ENCODE peak calls at places on chromosomes 4 and X, in four cellular contexts. E is H1, L is K562, Y is HepG2. A is an unnamed sample.

GRCh38 chr4:1011022-1011694 is at the start of gene FGFRL1:
- DNase-seq in E (peak), L (peak), Y (peak), A (peak)

GRCh38 chr4:41509411-41510008 is 28.4 kb upstream of the LIMCH1 start:
- DNase-seq in E (no peak), L (no peak), Y (no peak), A (no peak)

GRCh38 chr4:173111031-173111430 is 57.6 kb upstream of the GALNT7 start:
- DNase-seq in E (no peak), L (no peak), Y (no peak), A (no peak)

GRCh38 chrX:154696328-154697045 is 43.1 kb upstream of the CTAG2 start:
- DNase-seq in E (no peak), L (no peak), Y (no peak), A (peak)

GRCh38 chr4:148007303-148007702 is 275.4 kb downstream of the ARHGAP10 start:
- DNase-seq in E (no peak), L (peak), Y (no peak), A (peak)

GRCh38 chr4:613126-613525 is 12.2 kb upstream of the PDE6B start:
- DNase-seq in E (no peak), L (no peak), Y (no peak), A (no peak)

GRCh38 chr4:74640111-74640903 is 154.0 kb downstream of the BTC start:
- DNase-seq in E (no peak), L (no peak), Y (no peak), A (no peak)

GRCh38 chr4:168566736-168567135 is 69.9 kb downstream of the PALLD start:
- DNase-seq in E (no peak), L (no peak), Y (no peak), A (no peak)

GRCh38 chr4:4693258-4693657 is 151.4 kb upstream of the STX18 start:
- DNase-seq in E (no peak), L (no peak), Y (peak), A (no peak)

GRCh38 chrX:80174925-80175574 is 160.5 kb downstream of the TBX22 start:
- DNase-seq in E (no peak), L (no peak), Y (no peak), A (no peak)

GRCh38 chr4:53866055-53866454 is 198.3 kb downstream of the CHIC2 start:
- DNase-seq in E (no peak), L (no peak), Y (no peak), A (no peak)

GRCh38 chr4:89283975-89284556 is 23.5 kb downstream of the GPRIN3 start:
- DNase-seq in E (no peak), L (no peak), Y (no peak), A (no peak)

GRCh38 chrX:54807524-54808108 is at the start of gene MAGED2:
- DNase-seq in E (no peak), L (peak), Y (no peak), A (no peak)

GRCh38 chr4:42819863-42820514 is 72.5 kb upstream of the GRXCR1 start:
- DNase-seq in E (no peak), L (no peak), Y (no peak), A (no peak)

GRCh38 chrX:94053575-94053974 is 379.6 kb downstream of the FAM133A start:
- DNase-seq in E (no peak), L (no peak), Y (no peak), A (no peak)

GRCh38 chr4:128863314-128864075 is 54.0 kb downstream of the JADE1 start:
- DNase-seq in E (peak), L (peak), Y (peak), A (peak)

GRCh38 chrX:70755850-70756249 is 152.7 kb downstream of the TEX11 start:
- DNase-seq in E (peak), L (no peak), Y (no peak), A (no peak)

GRCh38 chr4:68361146-68361589 is 11.3 kb upstream of the YTHDC1 start:
- DNase-seq in E (no peak), L (no peak), Y (peak), A (no peak)

GRCh38 chr4:123463869-123464268 is 67.3 kb downstream of the SPRY1 start:
- DNase-seq in E (no peak), L (no peak), Y (no peak), A (no peak)

GRCh38 chrX:34877451-34877850 is 65.1 kb upstream of the FAM47B start:
- DNase-seq in E (no peak), L (no peak), Y (no peak), A (no peak)

GRCh38 chr4:6115342-6115741 is 85.0 kb downstream of the JAKMIP1 start:
- DNase-seq in E (no peak), L (no peak), Y (no peak), A (no peak)

GRCh38 chr4:6113641-6114040 is 86.7 kb downstream of the JAKMIP1 start:
- DNase-seq in E (no peak), L (no peak), Y (no peak), A (no peak)

GRCh38 chr4:6115746-6116586 is 84.4 kb downstream of the JAKMIP1 start:
- DNase-seq in E (no peak), L (no peak), Y (no peak), A (no peak)

GRCh38 chr4:6114181-6114580 is 86.2 kb downstream of the JAKMIP1 start:
- DNase-seq in E (no peak), L (no peak), Y (no peak), A (no peak)

GRCh38 chr4:6114601-6115000 is 85.7 kb downstream of the JAKMIP1 start:
- DNase-seq in E (no peak), L (no peak), Y (no peak), A (no peak)
- TF ChIP-seq CHD2 in E (no peak), L (no peak), Y (no peak), A (no peak)

GRCh38 chr4:61220556-61220955 is 20.4 kb downstream of the ADGRL3 start:
- DNase-seq in E (no peak), L (no peak), Y (no peak), A (no peak)

GRCh38 chr4:61224573-61224972 is 24.4 kb downstream of the ADGRL3 start:
- DNase-seq in E (no peak), L (no peak), Y (no peak), A (no peak)

DNA sequence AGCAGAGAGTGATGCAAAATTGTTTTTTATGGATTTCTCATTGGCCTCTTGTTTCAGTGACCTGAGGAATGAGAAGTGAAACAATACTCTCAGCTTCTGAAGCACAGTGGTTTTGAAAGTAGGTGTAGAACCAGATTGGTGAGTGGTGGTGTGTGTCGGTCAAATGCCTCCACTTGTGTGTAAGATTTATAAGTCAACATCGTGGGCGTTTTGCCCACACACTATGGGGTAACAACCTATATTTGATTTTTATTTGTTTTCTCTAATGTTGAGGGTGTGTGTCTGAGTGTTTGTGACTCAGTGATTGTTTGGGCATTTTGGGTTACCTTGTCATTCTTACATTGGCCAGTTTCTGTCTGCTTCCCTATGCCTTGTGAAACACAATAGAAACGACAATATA is 23.3 kb downstream of the ADGRL3 start:
- DNase-seq in E (no peak), L (no peak), Y (no peak), A (no peak)
- TF ChIP-seq RNF2 in E (no peak), L (no peak), Y (no peak), A (no peak)

DNA sequence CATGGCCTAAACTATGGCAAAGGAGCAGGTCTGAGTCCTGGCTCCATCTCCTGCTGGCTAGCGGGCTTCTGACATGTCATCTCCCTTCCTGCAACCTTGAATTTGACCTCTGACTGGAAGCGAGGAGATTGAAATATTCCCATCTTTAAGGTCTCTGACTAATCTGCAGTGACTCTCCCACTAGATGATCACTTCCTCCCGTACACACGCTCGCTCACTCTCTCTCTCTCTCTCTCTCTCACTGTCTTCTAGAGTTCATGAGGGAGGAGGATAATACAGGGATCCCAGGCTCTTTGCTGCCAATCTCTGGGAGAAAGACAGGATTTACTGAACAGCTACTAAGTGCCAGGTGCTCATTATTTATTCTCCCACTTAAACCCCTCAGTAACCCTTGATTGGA is 193.7 kb upstream of the C1QTNF7 start:
- DNase-seq in E (no peak), L (no peak), Y (no peak), A (no peak)
- TF ChIP-seq CHD2 in E (no peak), L (no peak), Y (no peak), A (no peak)

GRCh38 chr4:108171541-108172230 is 3.0 kb upstream of the LEF1 start:
- DNase-seq in E (peak), L (no peak), Y (no peak), A (no peak)

GRCh38 chr4:108170729-108171540 is 2.2 kb upstream of the LEF1 start:
- DNase-seq in E (no peak), L (peak), Y (no peak), A (no peak)

GRCh38 chr4:108172780-108173598 is 4.3 kb upstream of the LEF1 start:
- DNase-seq in E (peak), L (peak), Y (peak), A (no peak)

GRCh38 chr4:108173599-108174057 is 4.9 kb upstream of the LEF1 start:
- DNase-seq in E (no peak), L (no peak), Y (no peak), A (no peak)

DNA sequence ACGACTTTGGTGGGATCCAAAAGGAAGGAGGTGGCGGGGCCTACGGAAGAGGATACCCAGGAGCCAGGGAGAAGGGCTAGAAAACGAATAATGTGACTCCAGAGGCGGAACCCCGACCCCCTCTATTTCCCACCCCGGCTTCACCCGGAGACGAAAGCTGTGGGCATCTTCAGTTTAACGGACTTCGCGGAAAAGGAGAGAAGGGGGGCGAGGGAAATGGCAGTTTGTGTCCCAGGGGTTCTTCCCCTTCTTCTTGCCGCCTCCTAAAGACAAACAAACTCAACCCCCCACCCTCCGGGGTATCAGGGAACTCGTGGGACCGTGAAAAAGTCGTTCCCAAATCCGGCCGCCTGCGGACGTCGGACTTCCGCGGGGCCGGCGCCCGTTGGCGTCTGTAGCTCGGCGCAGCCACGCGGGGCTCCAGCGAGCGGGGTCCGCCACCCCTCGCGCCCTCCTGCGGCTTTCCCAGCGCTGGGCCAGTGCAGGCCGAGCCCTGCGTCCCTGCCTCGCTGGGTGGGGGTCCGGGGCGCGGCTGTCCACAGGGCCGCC is 3.6 kb upstream of the LEF1 start:
- DNase-seq in E (peak), L (no peak), Y (no peak), A (no peak)
- TF ChIP-seq RNF2 in E (no peak), L (no peak), Y (no peak), A (no peak)

GRCh38 chr4:144178414-144178813 is 37.9 kb upstream of the GYPA start:
- DNase-seq in E (no peak), L (no peak), Y (no peak), A (no peak)

GRCh38 chr4:144171697-144172096 is 31.2 kb upstream of the GYPA start:
- DNase-seq in E (no peak), L (no peak), Y (no peak), A (no peak)

GRCh38 chr4:144179152-144179739 is 38.7 kb upstream of the GYPA start:
- DNase-seq in E (no peak), L (no peak), Y (no peak), A (no peak)

GRCh38 chr4:144174401-144175067 is 34.0 kb upstream of the GYPA start:
- DNase-seq in E (no peak), L (peak), Y (peak), A (peak)

DNA sequence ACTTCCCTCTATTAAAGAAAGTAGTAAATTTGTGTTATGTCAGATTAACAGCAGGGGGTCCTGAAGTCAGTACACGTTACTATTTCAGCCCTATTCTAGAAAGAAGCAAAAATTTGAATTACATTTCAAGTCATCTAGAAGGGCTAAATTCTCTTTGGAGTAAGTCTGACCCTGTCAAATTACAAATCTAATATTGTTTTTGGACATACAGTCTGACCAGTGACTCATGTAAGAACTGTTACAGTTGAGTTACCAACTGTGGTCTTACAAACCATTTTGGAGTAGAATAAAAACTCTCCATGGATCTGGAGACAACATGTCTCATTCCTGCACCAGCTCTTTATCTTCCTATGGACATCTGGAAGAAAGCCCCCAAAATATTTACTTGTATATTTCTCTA is 36.0 kb upstream of the GYPA start:
- DNase-seq in E (no peak), L (no peak), Y (no peak), A (no peak)
- TF ChIP-seq CHD2 in E (no peak), L (no peak), Y (no peak), A (no peak)

DNA sequence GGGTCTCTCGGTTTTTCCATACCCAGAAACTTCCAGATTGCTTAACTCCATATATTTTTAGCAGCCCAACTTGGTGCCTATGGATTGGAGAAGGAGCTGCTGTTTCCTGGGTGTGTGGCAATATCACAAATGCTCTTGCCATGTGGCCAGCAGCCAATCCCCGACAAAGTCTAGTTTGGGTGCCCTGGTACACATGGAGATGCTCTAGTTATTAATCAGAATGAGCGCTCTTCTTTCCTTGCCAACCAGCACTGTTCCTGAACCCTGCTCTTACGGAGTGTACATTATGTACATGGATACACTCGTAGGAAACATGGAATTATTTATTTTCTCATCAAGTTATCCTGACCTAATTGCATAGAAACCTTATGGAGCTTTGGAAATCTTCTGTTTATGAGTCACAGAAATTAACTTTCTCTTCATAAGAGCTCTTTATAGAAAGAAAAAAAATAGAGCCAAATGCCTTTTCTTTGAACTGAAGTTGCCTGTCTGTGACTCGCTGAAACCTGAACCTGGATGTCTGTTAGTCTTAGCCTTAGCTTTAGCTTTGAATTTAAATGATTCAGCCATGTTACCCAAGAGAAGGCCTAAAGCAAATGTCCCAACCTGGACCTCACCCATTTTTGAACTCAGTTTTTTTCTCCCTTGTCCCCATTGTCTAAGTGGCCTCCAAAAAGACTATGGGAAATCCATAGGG is 67.2 kb upstream of the GPC4 start:
- DNase-seq in E (no peak), L (no peak), Y (no peak), A (no peak)
- TF ChIP-seq RNF2 in E (no peak), L (no peak), Y (no peak), A (no peak)

GRCh38 chr4:48578132-48578964 is 88.3 kb downstream of the ZAR1 start:
- DNase-seq in E (peak), L (peak), Y (peak), A (peak)
- TF ChIP-seq CHD2 in E (no peak), L (no peak), Y (no peak), A (no peak)

DNA sequence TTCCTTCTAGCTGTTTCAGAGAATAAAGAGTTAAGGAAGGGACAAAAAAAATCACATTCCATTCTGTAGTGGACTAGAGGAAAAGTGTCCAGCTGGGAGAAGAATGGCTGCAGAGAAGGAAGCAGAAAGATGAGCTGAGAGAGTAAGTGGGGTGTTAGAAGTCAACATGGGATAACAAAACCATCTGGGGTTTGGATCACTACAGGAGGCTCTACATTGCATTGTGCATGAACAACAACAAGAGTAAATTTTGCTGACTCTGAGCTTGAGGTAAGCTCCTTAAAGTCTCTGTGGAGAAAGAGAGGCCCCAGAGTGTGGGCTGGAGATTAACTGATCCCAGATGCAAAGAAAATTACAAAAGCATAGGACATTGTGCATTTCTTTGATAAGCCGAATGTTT is 128.8 kb downstream of the UGT8 start:
- DNase-seq in E (no peak), L (no peak), Y (no peak), A (no peak)
- TF ChIP-seq RNF2 in E (no peak), L (no peak), Y (no peak), A (no peak)

GRCh38 chr4:177408023-177408422 is 34.2 kb downstream of the AGA start:
- DNase-seq in E (no peak), L (no peak), Y (no peak), A (no peak)

GRCh38 chr4:177411996-177412395 is 30.2 kb downstream of the AGA start:
- DNase-seq in E (no peak), L (no peak), Y (no peak), A (no peak)

GRCh38 chr4:177413092-177413491 is 29.1 kb downstream of the AGA start:
- DNase-seq in E (no peak), L (no peak), Y (no peak), A (no peak)

GRCh38 chr4:177413656-177414055 is 28.6 kb downstream of the AGA start:
- DNase-seq in E (no peak), L (no peak), Y (no peak), A (no peak)

DNA sequence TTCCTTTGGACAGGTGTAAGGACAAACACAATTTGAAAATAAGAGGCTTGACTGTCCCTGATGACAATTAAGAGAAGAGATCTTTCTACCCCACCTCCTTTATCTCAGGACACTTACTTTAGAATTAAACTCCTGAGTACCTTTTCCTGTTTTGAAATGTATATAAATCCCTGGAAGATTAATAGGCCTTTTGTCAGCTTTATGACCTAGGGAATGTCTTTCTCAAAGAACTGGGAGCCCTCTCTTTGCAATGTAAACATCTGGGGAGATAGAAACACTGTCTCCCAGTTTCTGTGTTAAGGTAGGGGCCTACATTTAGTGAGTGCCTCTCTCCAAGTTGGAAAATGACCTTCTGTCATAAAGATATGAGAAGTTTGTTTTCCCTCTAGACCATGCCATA is 31.7 kb downstream of the AGA start:
- DNase-seq in E (no peak), L (no peak), Y (no peak), A (no peak)
- TF ChIP-seq CHD2 in E (no peak), L (no peak), Y (no peak), A (no peak)

GRCh38 chr4:71595576-71596108 is 188.2 kb downstream of the GC start:
- DNase-seq in E (no peak), L (no peak), Y (no peak), A (no peak)
- TF ChIP-seq RNF2 in E (no peak), L (no peak), Y (no peak), A (no peak)

A was measured in A549.